ENCODE peak calls at places on chromosomes 6 and 20, in eight cellular contexts. One of them, this sample, is unnamed. For H3K27me3, the result is how much of the 10 kb centered on the place peaks cover.

GRCh38 chr20:47748851-47749250 is 36.4 kb downstream of the SULF2 start:
- DNase-seq in spleen: no peak
- DNase-seq in right lobe of liver: no peak
- DNase-seq in vagina: no peak
- DNase-seq in IMR-90: no peak
- DNase-seq in thyroid gland: no peak
- DNase-seq in heart left ventricle: no peak
- DNase-seq in HCT116: no peak
- DNase-seq in this sample: no peak

GRCh38 chr20:2000286-2000685 is 6.4 kb upstream of the PDYN start:
- DNase-seq in spleen: no peak
- DNase-seq in right lobe of liver: no peak
- DNase-seq in vagina: peak
- DNase-seq in IMR-90: no peak
- DNase-seq in thyroid gland: no peak
- DNase-seq in heart left ventricle: no peak
- DNase-seq in HCT116: no peak
- DNase-seq in this sample: no peak

GRCh38 chr20:4046926-4047325 is 31.6 kb upstream of the RNF24 start:
- DNase-seq in spleen: no peak
- DNase-seq in right lobe of liver: no peak
- DNase-seq in vagina: no peak
- DNase-seq in IMR-90: no peak
- DNase-seq in thyroid gland: no peak
- DNase-seq in heart left ventricle: no peak
- DNase-seq in HCT116: no peak
- DNase-seq in this sample: no peak

GRCh38 chr6:107237992-107238660 is 122.8 kb upstream of the BEND3 start:
- DNase-seq in spleen: no peak
- DNase-seq in right lobe of liver: no peak
- DNase-seq in vagina: no peak
- DNase-seq in IMR-90: peak
- DNase-seq in thyroid gland: no peak
- DNase-seq in heart left ventricle: no peak
- DNase-seq in HCT116: no peak
- DNase-seq in this sample: no peak

GRCh38 chr20:50762045-50762422 is 30.7 kb downstream of the PARD6B start:
- DNase-seq in spleen: no peak
- DNase-seq in right lobe of liver: no peak
- DNase-seq in vagina: no peak
- DNase-seq in IMR-90: peak
- DNase-seq in thyroid gland: peak
- DNase-seq in heart left ventricle: no peak
- DNase-seq in HCT116: no peak
- DNase-seq in this sample: no peak

GRCh38 chr6:136127856-136128255 is 122.3 kb downstream of the MTFR2 start:
- DNase-seq in spleen: no peak
- DNase-seq in right lobe of liver: no peak
- DNase-seq in vagina: no peak
- DNase-seq in IMR-90: no peak
- DNase-seq in thyroid gland: no peak
- DNase-seq in heart left ventricle: no peak
- DNase-seq in HCT116: no peak
- DNase-seq in this sample: no peak

GRCh38 chr6:78132681-78133410 is 480.0 kb downstream of the MEI4 start:
- DNase-seq in spleen: no peak
- DNase-seq in right lobe of liver: no peak
- DNase-seq in vagina: no peak
- DNase-seq in IMR-90: no peak
- DNase-seq in thyroid gland: no peak
- DNase-seq in heart left ventricle: no peak
- DNase-seq in HCT116: no peak
- DNase-seq in this sample: no peak

GRCh38 chr6:118999494-118999893 is 64.5 kb upstream of the MCM9 start:
- DNase-seq in spleen: no peak
- DNase-seq in right lobe of liver: no peak
- DNase-seq in vagina: no peak
- DNase-seq in IMR-90: no peak
- DNase-seq in thyroid gland: no peak
- DNase-seq in heart left ventricle: no peak
- DNase-seq in HCT116: no peak
- DNase-seq in this sample: no peak

GRCh38 chr6:127582777-127583462 is 5.9 kb downstream of the C6orf58 start:
- DNase-seq in spleen: no peak
- DNase-seq in right lobe of liver: no peak
- DNase-seq in vagina: no peak
- DNase-seq in IMR-90: peak
- DNase-seq in thyroid gland: no peak
- DNase-seq in heart left ventricle: no peak
- DNase-seq in HCT116: peak
- DNase-seq in this sample: no peak

GRCh38 chr20:52193133-52193532 is 1.6 kb upstream of the ZFP64 start:
- DNase-seq in spleen: no peak
- DNase-seq in right lobe of liver: no peak
- DNase-seq in vagina: no peak
- DNase-seq in IMR-90: no peak
- DNase-seq in thyroid gland: no peak
- DNase-seq in heart left ventricle: no peak
- DNase-seq in HCT116: no peak
- DNase-seq in this sample: no peak

GRCh38 chr6:73743556-73743955 is 47.6 kb downstream of the CD109 start:
- DNase-seq in spleen: no peak
- DNase-seq in right lobe of liver: no peak
- DNase-seq in vagina: no peak
- DNase-seq in IMR-90: peak
- DNase-seq in thyroid gland: no peak
- DNase-seq in heart left ventricle: no peak
- DNase-seq in HCT116: no peak
- DNase-seq in this sample: no peak

GRCh38 chr20:38081575-38081974 is 48.0 kb downstream of the RPRD1B start:
- DNase-seq in spleen: no peak
- DNase-seq in right lobe of liver: no peak
- DNase-seq in vagina: no peak
- DNase-seq in IMR-90: no peak
- DNase-seq in thyroid gland: no peak
- DNase-seq in heart left ventricle: no peak
- DNase-seq in HCT116: no peak
- DNase-seq in this sample: no peak

GRCh38 chr6:39361657-39362486 is 39.4 kb upstream of the KCNK16 start:
- DNase-seq in spleen: peak
- DNase-seq in right lobe of liver: peak
- DNase-seq in vagina: no peak
- DNase-seq in IMR-90: peak
- DNase-seq in thyroid gland: peak
- DNase-seq in heart left ventricle: peak
- DNase-seq in HCT116: peak
- DNase-seq in this sample: peak

GRCh38 chr6:130385059-130385695 is 19.4 kb downstream of the TMEM200A start:
- DNase-seq in spleen: no peak
- DNase-seq in right lobe of liver: no peak
- DNase-seq in vagina: no peak
- DNase-seq in IMR-90: no peak
- DNase-seq in thyroid gland: no peak
- DNase-seq in heart left ventricle: no peak
- DNase-seq in HCT116: no peak
- DNase-seq in this sample: no peak

GRCh38 chr6:30647802-30648460 is 998 bp downstream of the C6orf136 start:
- DNase-seq in spleen: no peak
- DNase-seq in right lobe of liver: no peak
- DNase-seq in vagina: no peak
- DNase-seq in IMR-90: no peak
- DNase-seq in thyroid gland: no peak
- DNase-seq in heart left ventricle: no peak
- DNase-seq in HCT116: no peak
- DNase-seq in this sample: no peak

GRCh38 chr6:158697798-158698197 is 47.9 kb downstream of the SYTL3 start:
- DNase-seq in spleen: peak
- DNase-seq in right lobe of liver: no peak
- DNase-seq in vagina: no peak
- DNase-seq in IMR-90: peak
- DNase-seq in thyroid gland: no peak
- DNase-seq in heart left ventricle: no peak
- DNase-seq in HCT116: peak
- DNase-seq in this sample: no peak

GRCh38 chr20:22567944-22568871 is 16.2 kb downstream of the FOXA2 start:
- DNase-seq in spleen: no peak
- DNase-seq in right lobe of liver: peak
- DNase-seq in vagina: no peak
- DNase-seq in IMR-90: no peak
- DNase-seq in thyroid gland: no peak
- DNase-seq in heart left ventricle: no peak
- DNase-seq in HCT116: no peak
- DNase-seq in this sample: no peak

GRCh38 chr6:157449610-157450009 is 68.6 kb downstream of the ZDHHC14 start:
- DNase-seq in spleen: no peak
- DNase-seq in right lobe of liver: no peak
- DNase-seq in vagina: no peak
- DNase-seq in IMR-90: peak
- DNase-seq in thyroid gland: no peak
- DNase-seq in heart left ventricle: no peak
- DNase-seq in HCT116: no peak
- DNase-seq in this sample: no peak

GRCh38 chr6:169101036-169101805 is 152.4 kb downstream of the THBS2 start:
- DNase-seq in spleen: no peak
- DNase-seq in right lobe of liver: no peak
- DNase-seq in vagina: no peak
- DNase-seq in IMR-90: no peak
- DNase-seq in thyroid gland: no peak
- DNase-seq in heart left ventricle: no peak
- DNase-seq in HCT116: no peak
- DNase-seq in this sample: no peak

GRCh38 chr6:1703091-1703855 is 93.6 kb downstream of the FOXC1 start:
- DNase-seq in spleen: no peak
- DNase-seq in right lobe of liver: no peak
- DNase-seq in vagina: no peak
- DNase-seq in IMR-90: no peak
- DNase-seq in thyroid gland: no peak
- DNase-seq in heart left ventricle: no peak
- DNase-seq in HCT116: no peak
- DNase-seq in this sample: no peak
- H3K27ac ChIP-seq in spleen: no peak
- H3K27ac ChIP-seq in right lobe of liver: no peak
- H3K27ac ChIP-seq in vagina: no peak
- H3K27ac ChIP-seq in IMR-90: no peak
- H3K27ac ChIP-seq in thyroid gland: no peak
- H3K27ac ChIP-seq in heart left ventricle: no peak
- H3K27ac ChIP-seq in HCT116: no peak
- H3K27ac ChIP-seq in this sample: no peak

DNA sequence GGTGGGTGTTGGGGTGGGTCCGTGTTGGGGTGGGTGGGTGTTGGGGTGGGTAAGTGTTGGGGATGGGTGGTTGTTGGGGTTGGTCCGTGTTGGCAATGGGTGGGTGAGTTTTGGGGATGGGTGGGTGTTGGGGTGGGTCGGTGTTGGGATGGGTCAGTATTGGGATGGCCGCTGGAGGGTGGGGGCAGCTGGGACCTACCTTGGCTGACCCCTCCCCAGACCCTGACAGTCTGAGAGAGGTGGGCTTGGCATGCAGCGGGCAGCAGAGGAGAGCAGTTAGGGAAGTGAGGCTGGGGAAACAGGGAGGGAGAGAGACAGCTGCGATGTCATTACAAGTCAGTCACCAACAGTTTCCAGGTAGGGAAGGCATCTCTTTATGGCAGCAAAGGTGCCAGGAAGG is 23.1 kb upstream of the GATA5 start:
- DNase-seq in spleen: no peak
- DNase-seq in right lobe of liver: no peak
- DNase-seq in vagina: no peak
- DNase-seq in IMR-90: no peak
- DNase-seq in thyroid gland: no peak
- DNase-seq in heart left ventricle: no peak
- DNase-seq in HCT116: no peak
- DNase-seq in this sample: no peak
- H3K27me3 ChIP-seq in spleen: under half
- H3K27me3 ChIP-seq in right lobe of liver: under half
- H3K27me3 ChIP-seq in vagina: under half
- H3K27me3 ChIP-seq in IMR-90: under half
- H3K27me3 ChIP-seq in thyroid gland: under half
- H3K27me3 ChIP-seq in heart left ventricle: under half
- H3K27me3 ChIP-seq in HCT116: under half
- H3K27me3 ChIP-seq in this sample: under half

GRCh38 chr20:35146299-35146921 is 726 bp downstream of the EDEM2 start:
- DNase-seq in spleen: peak
- DNase-seq in right lobe of liver: peak
- DNase-seq in vagina: no peak
- DNase-seq in IMR-90: no peak
- DNase-seq in thyroid gland: peak
- DNase-seq in heart left ventricle: peak
- DNase-seq in HCT116: no peak
- DNase-seq in this sample: no peak

GRCh38 chr20:35146922-35147574 is at the start of gene EDEM2:
- DNase-seq in spleen: peak
- DNase-seq in right lobe of liver: peak
- DNase-seq in vagina: peak
- DNase-seq in IMR-90: peak
- DNase-seq in thyroid gland: peak
- DNase-seq in heart left ventricle: peak
- DNase-seq in HCT116: peak
- DNase-seq in this sample: peak

GRCh38 chr20:35144694-35145093 is 2.4 kb downstream of the EDEM2 start:
- DNase-seq in spleen: peak
- DNase-seq in right lobe of liver: no peak
- DNase-seq in vagina: no peak
- DNase-seq in IMR-90: no peak
- DNase-seq in thyroid gland: no peak
- DNase-seq in heart left ventricle: no peak
- DNase-seq in HCT116: no peak
- DNase-seq in this sample: no peak

GRCh38 chr20:35145141-35145564 is 2.0 kb downstream of the EDEM2 start:
- DNase-seq in spleen: no peak
- DNase-seq in right lobe of liver: no peak
- DNase-seq in vagina: no peak
- DNase-seq in IMR-90: peak
- DNase-seq in thyroid gland: no peak
- DNase-seq in heart left ventricle: no peak
- DNase-seq in HCT116: peak
- DNase-seq in this sample: no peak
- TF ChIP-seq POLR2A in spleen: no peak
- TF ChIP-seq POLR2A in right lobe of liver: no peak
- TF ChIP-seq POLR2A in vagina: no peak
- TF ChIP-seq POLR2A in IMR-90: no peak
- TF ChIP-seq POLR2A in thyroid gland: no peak
- TF ChIP-seq POLR2A in heart left ventricle: no peak
- TF ChIP-seq POLR2A in HCT116: no peak
- TF ChIP-seq POLR2A in this sample: no peak

DNA sequence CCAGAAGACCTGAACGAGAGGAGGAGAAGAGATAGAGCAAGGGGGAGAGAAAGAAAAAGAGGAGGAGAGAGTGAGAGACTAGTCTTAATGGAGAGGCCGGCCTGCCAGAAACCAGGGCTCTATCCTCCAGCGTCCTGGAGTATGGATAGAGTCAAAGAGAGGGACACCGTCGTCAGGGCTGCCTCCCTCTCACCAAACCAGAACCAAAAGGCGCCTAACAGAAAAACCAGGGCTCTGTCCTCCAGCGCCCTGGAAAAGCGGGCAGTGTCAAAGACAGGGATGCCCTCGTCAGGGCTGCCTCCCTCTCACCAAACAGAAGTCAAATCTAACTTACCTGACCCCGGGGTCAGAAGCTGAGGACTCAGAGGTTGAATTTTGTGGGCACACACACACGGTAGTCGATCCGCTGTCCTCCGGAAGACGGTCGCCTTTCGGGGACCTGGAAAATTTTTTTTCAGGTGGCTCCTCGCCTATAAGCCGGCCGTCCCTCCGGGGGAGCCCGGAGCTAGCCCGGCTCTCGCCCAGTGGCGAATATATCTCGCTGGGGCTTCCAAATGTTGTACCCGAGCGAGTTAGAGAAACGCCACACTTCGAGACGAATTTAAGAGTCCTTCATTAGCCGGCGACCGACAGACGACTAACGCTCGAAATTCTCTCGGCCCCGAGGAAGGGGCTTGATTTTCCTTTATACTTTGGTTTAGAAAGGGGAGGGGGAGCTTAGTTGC is 148.2 kb downstream of the TRIM27 start:
- DNase-seq in spleen: no peak
- DNase-seq in right lobe of liver: no peak
- DNase-seq in vagina: no peak
- DNase-seq in IMR-90: no peak
- DNase-seq in thyroid gland: no peak
- DNase-seq in heart left ventricle: no peak
- DNase-seq in HCT116: no peak
- DNase-seq in this sample: no peak
- H3K27ac ChIP-seq in spleen: no peak
- H3K27ac ChIP-seq in right lobe of liver: no peak
- H3K27ac ChIP-seq in vagina: no peak
- H3K27ac ChIP-seq in IMR-90: no peak
- H3K27ac ChIP-seq in thyroid gland: no peak
- H3K27ac ChIP-seq in heart left ventricle: no peak
- H3K27ac ChIP-seq in HCT116: no peak
- H3K27ac ChIP-seq in this sample: no peak

This sample was measured in uterus.